ENCODE peak calls at places on chromosomes 12 and 14, in nine cellular contexts. I, X, E, R, B, H, Q, V and P are unnamed samples.

GRCh38 chr14:104708606-104709268 is 15.3 kb upstream of the ADSS1 start:
- DNase-seq in E (peak), R (peak), V (peak), X (peak), B (no peak), H (peak), I (peak), Q (no peak), P (no peak)

GRCh38 chr12:94027561-94027960 is 120.8 kb upstream of the PLXNC1 start:
- DNase-seq in E (no peak), R (no peak), V (no peak), I (no peak), B (no peak), Q (no peak), H (no peak), X (no peak), P (no peak)

GRCh38 chr14:54444701-54445100 is 3.5 kb upstream of the CNIH1 start:
- DNase-seq in V (no peak), B (no peak), X (no peak), I (no peak), E (no peak), H (no peak), Q (no peak), R (no peak), P (peak)

GRCh38 chr14:44846232-44846824 is 115.4 kb downstream of the KLHL28 start:
- DNase-seq in E (peak), Q (peak), X (peak), V (peak), H (peak), B (no peak), R (no peak), I (peak), P (peak)

GRCh38 chr12:19196959-19197630 is 67.6 kb downstream of the PLEKHA5 start:
- DNase-seq in E (no peak), V (no peak), Q (no peak), I (peak), B (no peak), R (no peak), X (no peak), H (no peak), P (no peak)

GRCh38 chr12:54301428-54302045 is 722 bp upstream of the NFE2 start:
- DNase-seq in X (no peak), R (no peak), E (no peak), B (no peak), H (no peak), Q (no peak), V (no peak), I (no peak), P (no peak)

GRCh38 chr14:101228949-101229541 is 325.5 kb upstream of the RTL1 start:
- DNase-seq in E (peak), R (no peak), V (no peak), Q (no peak), X (no peak), I (no peak), B (no peak), H (no peak), P (no peak)

GRCh38 chr12:91986084-91986483 is 159.6 kb downstream of the BTG1 start:
- DNase-seq in V (no peak), R (no peak), Q (no peak), H (peak), B (no peak), X (peak), I (peak), E (peak), P (no peak)

GRCh38 chr14:55221186-55221585 is 29.8 kb upstream of the DLGAP5 start:
- DNase-seq in R (no peak), I (peak), H (peak), E (no peak), X (peak), V (no peak), B (no peak), Q (peak), P (peak)

GRCh38 chr12:123099556-123100192 is 51.2 kb downstream of the PITPNM2 start:
- DNase-seq in I (no peak), Q (no peak), H (no peak), X (no peak), B (no peak), E (no peak), V (no peak), R (no peak), P (no peak)

GRCh38 chr12:65826513-65827171 is 2.4 kb downstream of the HMGA2 start:
- DNase-seq in X (peak), Q (peak), V (no peak), B (peak), R (no peak), I (peak), E (peak), H (peak), P (no peak)

GRCh38 chr14:23404331-23404900 is 3.7 kb downstream of the MYH6 start:
- DNase-seq in Q (no peak), X (no peak), H (no peak), E (no peak), V (no peak), I (no peak), R (no peak), B (no peak), P (no peak)

GRCh38 chr14:25120261-25120660 is 70.3 kb upstream of the STXBP6 start:
- DNase-seq in I (no peak), X (no peak), R (no peak), E (no peak), Q (no peak), V (no peak), H (no peak), B (no peak), P (no peak)

GRCh38 chr12:29564925-29565324 is 67.4 kb upstream of the OVCH1 start:
- DNase-seq in Q (no peak), X (no peak), B (no peak), H (no peak), R (no peak), I (no peak), E (no peak), V (no peak), P (no peak)

GRCh38 chr14:91261115-91261514 is 16.6 kb upstream of the GPR68 start:
- DNase-seq in X (no peak), H (no peak), I (no peak), Q (no peak), B (no peak), E (no peak), R (no peak), V (peak), P (no peak)

GRCh38 chr12:98253207-98253606 is 262.2 kb upstream of the TMPO start:
- DNase-seq in R (no peak), X (no peak), V (no peak), I (no peak), Q (no peak), B (no peak), E (no peak), H (no peak), P (no peak)

GRCh38 chr12:65327207-65328076 is 49.0 kb downstream of the MSRB3 start:
- DNase-seq in V (no peak), R (no peak), Q (peak), H (peak), I (peak), B (peak), X (no peak), E (no peak), P (peak)

GRCh38 chr12:66438601-66439000 is 136.3 kb downstream of the HELB start:
- DNase-seq in Q (no peak), R (no peak), V (no peak), B (peak), E (no peak), H (no peak), X (no peak), I (peak), P (no peak)

GRCh38 chr12:46453428-46453827 is 80.9 kb upstream of the SLC38A2 start:
- DNase-seq in H (no peak), X (no peak), E (no peak), R (no peak), B (no peak), I (no peak), V (no peak), Q (no peak), P (no peak)

GRCh38 chr12:28955491-28955890 is 193.6 kb upstream of the FAR2 start:
- DNase-seq in R (no peak), V (no peak), H (no peak), I (peak), Q (no peak), B (no peak), E (no peak), X (no peak), P (no peak)

GRCh38 chr14:31060253-31060875 is 34.2 kb upstream of the STRN3 start:
- DNase-seq in B (no peak), I (peak), H (no peak), X (no peak), R (no peak), V (no peak), E (no peak), Q (no peak), P (no peak)